ENCODE peak calls at places on chromosome 4, in five cellular contexts. One of them, this sample, is unnamed.

GRCh38 chr4:99998062-99998880 is 48.2 kb upstream of the H2AZ1 start:
- DNase-seq in left ventricle myocardium inferior: no peak
- DNase-seq in RWPE2: no peak
- DNase-seq in heart left ventricle: no peak
- DNase-seq in activated CD4-positive, alpha-beta memory T cell treated with anti-CD3 and anti-CD28 coated beads, Interleukin-2, amount 10 ng/mL, durations not matched to agents 7 days and 5 days: no peak
- DNase-seq in this sample: no peak

GRCh38 chr4:90476586-90476985 is 349.4 kb downstream of the CCSER1 start:
- DNase-seq in left ventricle myocardium inferior: no peak
- DNase-seq in RWPE2: no peak
- DNase-seq in heart left ventricle: no peak
- DNase-seq in activated CD4-positive, alpha-beta memory T cell treated with anti-CD3 and anti-CD28 coated beads, Interleukin-2, amount 10 ng/mL, durations not matched to agents 7 days and 5 days: no peak
- DNase-seq in this sample: no peak

GRCh38 chr4:124203613-124204284 is 508.8 kb downstream of the ANKRD50 start:
- DNase-seq in left ventricle myocardium inferior: no peak
- DNase-seq in RWPE2: no peak
- DNase-seq in heart left ventricle: no peak
- DNase-seq in activated CD4-positive, alpha-beta memory T cell treated with anti-CD3 and anti-CD28 coated beads, Interleukin-2, amount 10 ng/mL, durations not matched to agents 7 days and 5 days: no peak
- DNase-seq in this sample: no peak

GRCh38 chr4:73599182-73599581 is 21.1 kb downstream of the RASSF6 start:
- DNase-seq in left ventricle myocardium inferior: no peak
- DNase-seq in RWPE2: no peak
- DNase-seq in heart left ventricle: peak
- DNase-seq in activated CD4-positive, alpha-beta memory T cell treated with anti-CD3 and anti-CD28 coated beads, Interleukin-2, amount 10 ng/mL, durations not matched to agents 7 days and 5 days: no peak
- DNase-seq in this sample: no peak

GRCh38 chr4:171954650-171955049 is 141.4 kb downstream of the GALNTL6 start:
- DNase-seq in left ventricle myocardium inferior: no peak
- DNase-seq in RWPE2: no peak
- DNase-seq in heart left ventricle: no peak
- DNase-seq in activated CD4-positive, alpha-beta memory T cell treated with anti-CD3 and anti-CD28 coated beads, Interleukin-2, amount 10 ng/mL, durations not matched to agents 7 days and 5 days: no peak
- DNase-seq in this sample: no peak

GRCh38 chr4:171924761-171925376 is 111.7 kb downstream of the GALNTL6 start:
- DNase-seq in left ventricle myocardium inferior: no peak
- DNase-seq in RWPE2: no peak
- DNase-seq in heart left ventricle: no peak
- DNase-seq in activated CD4-positive, alpha-beta memory T cell treated with anti-CD3 and anti-CD28 coated beads, Interleukin-2, amount 10 ng/mL, durations not matched to agents 7 days and 5 days: no peak
- DNase-seq in this sample: no peak

GRCh38 chr4:45662996-45663395 is 460.9 kb downstream of the GABRG1 start:
- DNase-seq in left ventricle myocardium inferior: peak
- DNase-seq in RWPE2: peak
- DNase-seq in heart left ventricle: peak
- DNase-seq in activated CD4-positive, alpha-beta memory T cell treated with anti-CD3 and anti-CD28 coated beads, Interleukin-2, amount 10 ng/mL, durations not matched to agents 7 days and 5 days: no peak
- DNase-seq in this sample: no peak

GRCh38 chr4:21888195-21888976 is 60.2 kb downstream of the KCNIP4 start:
- DNase-seq in left ventricle myocardium inferior: no peak
- DNase-seq in RWPE2: no peak
- DNase-seq in heart left ventricle: no peak
- DNase-seq in activated CD4-positive, alpha-beta memory T cell treated with anti-CD3 and anti-CD28 coated beads, Interleukin-2, amount 10 ng/mL, durations not matched to agents 7 days and 5 days: no peak
- DNase-seq in this sample: no peak

GRCh38 chr4:8201341-8201781 is 2.3 kb downstream of the SH3TC1 start:
- DNase-seq in left ventricle myocardium inferior: peak
- DNase-seq in RWPE2: no peak
- DNase-seq in heart left ventricle: no peak
- DNase-seq in activated CD4-positive, alpha-beta memory T cell treated with anti-CD3 and anti-CD28 coated beads, Interleukin-2, amount 10 ng/mL, durations not matched to agents 7 days and 5 days: peak
- DNase-seq in this sample: no peak

GRCh38 chr4:39415678-39416283 is 9.1 kb downstream of the KLB start:
- DNase-seq in left ventricle myocardium inferior: no peak
- DNase-seq in RWPE2: no peak
- DNase-seq in heart left ventricle: no peak
- DNase-seq in activated CD4-positive, alpha-beta memory T cell treated with anti-CD3 and anti-CD28 coated beads, Interleukin-2, amount 10 ng/mL, durations not matched to agents 7 days and 5 days: no peak
- DNase-seq in this sample: no peak

This sample was measured in stimulated activated CD8-positive, alpha-beta memory T cell treated with anti-CD3 and anti-CD28 coated beads, Interleukin-15, amount 100 ng/mL, for 24 hours.